ENCODE peak calls at places on chromosomes 16 and 17, in seven cellular contexts. K, H, G, U, P, E and F are unnamed samples. For H3K4me1, the result is how much of the 10 kb centered on the place peaks cover.

GRCh38 chr16:48105456-48105855 is 50.3 kb downstream of the ABCC12 start:
- DNase-seq in K (no peak), H (no peak), G (no peak), U (no peak), P (no peak), E (no peak), F (no peak)

GRCh38 chr16:89409161-89409711 is 81.1 kb downstream of the ANKRD11 start:
- DNase-seq in K (no peak), H (no peak), G (no peak), U (no peak), P (no peak), E (peak), F (peak)

GRCh38 chr16:54447606-54448440 is 161.2 kb upstream of the IRX3 start:
- DNase-seq in K (peak), H (no peak), G (no peak), U (peak), P (no peak), E (peak), F (peak)

GRCh38 chr16:66486773-66487579 is 59.9 kb downstream of the BEAN1 start:
- DNase-seq in K (no peak), H (no peak), G (no peak), U (peak), P (peak), E (peak), F (no peak)

GRCh38 chr17:68422821-68423220 is 34.5 kb downstream of the WIPI1 start:
- DNase-seq in K (no peak), H (no peak), G (no peak), U (no peak), P (no peak), E (no peak), F (no peak)

GRCh38 chr16:68548947-68549346 is 9.9 kb downstream of the ZFP90 start:
- DNase-seq in K (no peak), H (no peak), G (no peak), U (no peak), P (no peak), E (no peak), F (no peak)

GRCh38 chr16:56792960-56793359 is 63.0 kb downstream of the NUP93 start:
- DNase-seq in K (no peak), H (no peak), G (no peak), U (no peak), P (no peak), E (no peak), F (no peak)

GRCh38 chr16:80433617-80434016 is 107.2 kb upstream of the DYNLRB2 start:
- DNase-seq in K (no peak), H (no peak), G (no peak), U (peak), P (no peak), E (peak), F (peak)

GRCh38 chr17:6098466-6099180 is 28.4 kb downstream of the WSCD1 start:
- DNase-seq in K (peak), H (no peak), G (no peak), U (no peak), P (peak), E (no peak), F (no peak)

GRCh38 chr17:46201491-46201890 is 8.3 kb upstream of the KANSL1 start:
- DNase-seq in K (no peak), H (no peak), G (no peak), U (no peak), P (no peak), E (no peak), F (no peak)

GRCh38 chr17:63834431-63835166 is 7.1 kb upstream of the FTSJ3 start:
- DNase-seq in K (peak), H (no peak), G (peak), U (peak), P (peak), E (peak), F (peak)

GRCh38 chr17:61144137-61144536 is 255.5 kb upstream of the TBX2 start:
- DNase-seq in K (no peak), H (no peak), G (no peak), U (no peak), P (no peak), E (no peak), F (no peak)

GRCh38 chr16:89141884-89142267 is 29.7 kb upstream of the CDH15 start:
- DNase-seq in K (no peak), H (no peak), G (no peak), U (no peak), P (no peak), E (no peak), F (no peak)

GRCh38 chr16:48608452-48608851 is 1.5 kb downstream of the N4BP1 start:
- DNase-seq in K (no peak), H (no peak), G (peak), U (peak), P (no peak), E (peak), F (peak)

GRCh38 chr16:27230562-27230991 is 27.3 kb downstream of the KDM8 start:
- DNase-seq in K (no peak), H (no peak), G (no peak), U (no peak), P (no peak), E (no peak), F (no peak)

GRCh38 chr16:49754495-49755290 is 101.2 kb downstream of the ZNF423 start:
- DNase-seq in K (peak), H (no peak), G (no peak), U (no peak), P (no peak), E (no peak), F (no peak)

GRCh38 chr17:234163-235047 is 53.0 kb upstream of the DOC2B start:
- DNase-seq in K (no peak), H (peak), G (no peak), U (no peak), P (peak), E (no peak), F (no peak)

GRCh38 chr16:27221576-27222498 is 18.5 kb downstream of the KDM8 start:
- DNase-seq in K (no peak), H (no peak), G (no peak), U (no peak), P (no peak), E (no peak), F (no peak)

GRCh38 chr16:53053967-53054669 is 673 bp upstream of the CHD9 start:
- DNase-seq in K (no peak), H (peak), G (peak), U (no peak), P (peak), E (no peak), F (no peak)

GRCh38 chr16:27980919-27981670 is 82.4 kb downstream of the GSG1L start:
- DNase-seq in K (no peak), H (no peak), G (no peak), U (no peak), P (no peak), E (no peak), F (no peak)

GRCh38 chr16:78274771-78275170 is 175.3 kb downstream of the WWOX start:
- DNase-seq in K (no peak), H (no peak), G (no peak), U (no peak), P (no peak), E (no peak), F (no peak)

GRCh38 chr16:1788708-1789100 is 4.8 kb downstream of the IGFALS start:
- DNase-seq in K (peak), H (no peak), G (no peak), U (no peak), P (peak), E (no peak), F (no peak)

GRCh38 chr17:65055708-65056638 is 567 bp downstream of the GNA13 start:
- DNase-seq in K (peak), H (peak), G (peak), U (peak), P (peak), E (peak), F (no peak)

GRCh38 chr17:8073627-8074485 is 13.7 kb downstream of the ALOX12B start:
- DNase-seq in K (peak), H (peak), G (peak), U (no peak), P (peak), E (peak), F (no peak)

GRCh38 chr17:1089915-1090314 is 89.9 kb downstream of the ABR start:
- DNase-seq in K (no peak), H (no peak), G (no peak), U (no peak), P (no peak), E (no peak), F (no peak)

GRCh38 chr16:1290860-1291575 is 18.4 kb upstream of the UBE2I start:
- DNase-seq in K (no peak), H (no peak), G (no peak), U (no peak), P (no peak), E (no peak), F (no peak)

GRCh38 chr16:56923481-56923880 is 8.5 kb upstream of the HERPUD1 start:
- DNase-seq in K (no peak), H (no peak), G (no peak), U (no peak), P (peak), E (no peak), F (no peak)

GRCh38 chr16:64094170-64094960 is 1027.5 kb downstream of the CDH11 start:
- DNase-seq in K (no peak), H (no peak), G (no peak), U (no peak), P (no peak), E (no peak), F (no peak)

GRCh38 chr17:80296221-80296620 is 35.6 kb downstream of the RNF213 start:
- DNase-seq in K (no peak), H (peak), G (no peak), U (no peak), P (no peak), E (no peak), F (no peak)

GRCh38 chr16:23355106-23355670 is 53.1 kb downstream of the SCNN1B start:
- DNase-seq in K (no peak), H (no peak), G (no peak), U (no peak), P (peak), E (no peak), F (no peak)

GRCh38 chr16:56356276-56357241 is 68.8 kb downstream of the AMFR start:
- DNase-seq in K (peak), H (peak), G (peak), U (peak), P (peak), E (peak), F (peak)

GRCh38 chr17:65219707-65220106 is 82.5 kb downstream of the RGS9 start:
- DNase-seq in K (no peak), H (no peak), G (no peak), U (no peak), P (no peak), E (no peak), F (no peak)

GRCh38 chr16:68450741-68451140 is 2.4 kb upstream of the SMPD3 start:
- DNase-seq in K (no peak), H (no peak), G (no peak), U (no peak), P (no peak), E (no peak), F (no peak)

GRCh38 chr17:64777413-64778101 is 115.5 kb upstream of the SMURF2 start:
- DNase-seq in K (peak), H (no peak), G (peak), U (no peak), P (peak), E (no peak), F (no peak)

GRCh38 chr16:29315916-29316517 is 90.5 kb downstream of the NPIPB11 start:
- DNase-seq in K (peak), H (no peak), G (peak), U (no peak), P (peak), E (no peak), F (no peak)

GRCh38 chr17:77090476-77090875 is 50.3 kb upstream of the SEC14L1 start:
- DNase-seq in K (no peak), H (no peak), G (peak), U (no peak), P (no peak), E (no peak), F (no peak)
- H3K4me1 ChIP-seq in K (under half), H (under half), G (under half), U (under half), P (under half), E (under half), F (under half)

DNA sequence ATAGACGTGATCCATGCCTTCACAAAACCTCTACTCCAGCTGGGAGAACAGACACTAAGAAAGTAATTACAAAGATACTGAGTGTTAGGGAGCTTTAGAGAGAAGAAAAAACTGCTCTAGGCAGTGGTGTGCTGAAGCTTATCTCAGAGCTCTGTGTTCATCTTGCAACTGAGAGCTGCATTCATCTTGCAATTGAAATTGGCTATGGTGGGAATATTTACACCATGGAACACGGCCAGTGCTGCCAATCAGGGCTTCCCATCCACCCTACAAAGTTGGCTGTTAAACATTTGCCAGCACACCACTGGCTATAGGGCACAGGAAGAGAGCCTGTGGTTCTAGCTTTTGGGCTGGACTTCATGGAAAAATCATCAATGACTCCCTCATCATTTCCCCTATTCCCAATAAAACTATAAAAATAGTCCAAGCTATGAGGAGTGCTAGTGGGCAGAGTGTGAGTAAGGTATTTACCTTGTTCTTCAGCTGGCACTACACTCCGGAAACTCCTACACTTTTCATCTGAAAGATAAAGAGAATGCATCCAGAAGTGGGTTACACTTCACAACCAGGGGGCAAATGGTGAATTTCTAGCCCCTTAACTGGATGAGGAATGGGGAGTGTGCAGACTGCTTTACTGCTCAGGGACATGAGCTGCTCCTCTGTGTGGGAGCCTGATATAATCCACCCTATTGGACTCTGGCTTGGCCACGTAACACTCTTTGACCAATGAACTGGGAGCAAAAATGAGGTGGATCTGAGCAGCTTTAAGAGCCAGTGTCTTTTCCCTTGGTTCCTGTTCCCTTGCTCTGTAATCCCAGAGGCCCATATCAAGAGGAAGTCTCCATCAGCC is 11.6 kb downstream of the GSG1L2 start:
- DNase-seq in K (no peak), H (no peak), G (no peak), U (no peak), P (no peak), E (no peak), F (no peak)
- TF ChIP-seq CTCF in K (no peak), H (no peak), G (no peak), U (no peak), P (no peak), E (no peak), F (no peak)

GRCh38 chr17:48026503-48027321 is 10.9 kb downstream of the COPZ2 start:
- DNase-seq in K (peak), H (peak), G (peak), U (peak), P (peak), E (peak), F (peak)

GRCh38 chr17:48027322-48027981 is 10.1 kb downstream of the COPZ2 start:
- DNase-seq in K (peak), H (no peak), G (no peak), U (no peak), P (no peak), E (no peak), F (no peak)

GRCh38 chr17:48025040-48025903 is 12.3 kb downstream of the COPZ2 start:
- DNase-seq in K (peak), H (peak), G (peak), U (peak), P (peak), E (peak), F (peak)

GRCh38 chr17:48024149-48025039 is 13.2 kb downstream of the COPZ2 start:
- DNase-seq in K (peak), H (peak), G (no peak), U (peak), P (peak), E (peak), F (peak)

DNA sequence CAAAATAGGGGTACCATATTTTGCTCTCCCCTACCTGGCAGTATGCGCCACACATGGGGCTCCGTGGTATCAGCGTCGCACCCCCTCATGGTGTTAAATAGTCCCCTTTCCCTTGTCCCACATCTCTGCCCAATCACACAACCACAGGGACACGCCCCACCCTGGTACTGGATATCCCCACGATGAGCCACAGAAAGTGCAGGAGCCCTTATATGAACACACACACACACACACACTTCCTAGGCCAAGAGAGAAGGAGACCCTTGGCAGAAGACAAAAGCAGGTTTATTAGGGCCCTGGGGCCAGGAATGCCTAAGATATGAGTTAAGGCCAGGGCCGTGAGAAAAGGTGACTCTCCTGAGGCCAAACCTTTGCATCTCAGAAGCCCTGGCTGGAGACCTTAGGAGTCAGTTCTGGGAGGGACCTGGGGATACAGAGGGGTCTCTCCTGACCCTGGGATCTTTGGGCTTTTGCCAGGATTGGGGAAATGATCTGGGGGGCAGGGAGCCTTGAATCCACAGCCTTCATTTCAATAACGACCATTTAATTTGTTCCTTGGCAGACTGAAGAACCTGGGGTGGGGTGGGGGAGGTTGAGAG is 11.6 kb downstream of the COPZ2 start:
- DNase-seq in K (no peak), H (no peak), G (no peak), U (peak), P (no peak), E (peak), F (peak)
- H3K27ac ChIP-seq in K (no peak), H (no peak), G (no peak), U (peak), P (peak), E (peak), F (peak)

DNA sequence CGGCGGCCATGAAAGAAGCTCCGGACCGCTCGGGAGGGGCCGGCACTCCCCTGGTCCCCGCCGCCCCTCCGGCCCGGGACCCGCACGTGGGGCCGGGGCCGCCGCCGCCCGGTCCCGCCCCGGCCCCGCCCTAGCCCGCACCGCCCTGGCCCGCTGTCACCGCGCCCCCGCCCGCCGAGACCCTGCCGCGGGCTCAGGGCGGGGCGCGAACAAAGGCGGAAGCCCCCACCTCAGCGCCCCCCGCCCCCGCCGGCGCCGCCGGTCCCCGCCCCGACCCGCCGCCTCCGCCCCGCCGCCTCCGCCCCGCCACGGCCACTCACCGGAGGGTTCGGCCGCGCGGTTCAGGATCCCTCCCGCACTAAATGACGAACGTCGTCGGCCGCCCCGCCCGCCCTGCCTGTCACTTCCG is at the start of gene ARHGDIA:
- DNase-seq in K (no peak), H (no peak), G (no peak), U (no peak), P (no peak), E (no peak), F (no peak)
- H3K4me1 ChIP-seq in K (under half), H (under half), G (half or more), U (under half), P (half or more), E (under half), F (under half)

DNA sequence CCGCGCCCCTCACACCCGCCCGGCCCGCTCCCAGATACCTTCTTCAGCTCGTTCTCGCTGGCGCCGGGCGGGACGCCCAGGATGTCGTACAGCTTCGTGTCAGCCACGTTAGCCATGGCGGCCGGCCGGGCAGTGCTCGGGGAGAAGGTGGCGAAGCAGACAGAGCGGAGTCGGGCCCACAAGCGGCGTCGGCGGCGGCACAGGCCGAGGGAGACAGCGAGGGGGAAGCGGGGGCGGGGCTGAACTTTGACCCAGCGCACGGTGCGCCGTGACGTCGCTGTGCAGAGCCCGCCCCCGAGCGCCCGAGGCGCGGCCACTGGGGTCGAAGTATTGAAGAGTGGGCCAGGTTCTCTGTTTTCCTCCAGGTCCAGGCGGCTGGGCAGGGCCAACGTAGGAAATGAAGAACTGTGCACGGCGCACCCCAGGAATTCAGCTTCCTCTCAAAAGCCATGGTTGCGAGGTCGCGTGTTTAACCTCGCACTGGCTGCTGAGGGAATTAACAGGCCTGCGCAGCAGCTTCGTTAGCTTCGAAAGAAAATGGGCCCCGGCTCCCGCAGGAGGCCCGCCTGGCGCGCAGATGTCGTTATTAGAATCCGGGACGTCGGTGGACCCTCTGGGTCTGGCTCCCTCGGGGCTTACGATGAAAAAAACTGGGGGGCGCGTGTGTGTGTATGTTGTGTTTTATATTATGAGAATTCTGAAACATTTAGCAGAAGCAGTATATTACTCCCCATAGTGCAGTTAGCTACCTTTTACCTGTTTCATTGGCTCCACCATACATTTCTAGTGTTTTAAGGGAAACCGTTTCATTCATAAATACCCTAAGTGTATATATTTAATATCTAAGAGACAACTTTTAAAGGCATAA is at the start of gene DNAJA2:
- DNase-seq in K (peak), H (peak), G (peak), U (peak), P (peak), E (peak), F (peak)
- TF ChIP-seq CTCF in K (no peak), H (no peak), G (no peak), U (no peak), P (no peak), E (no peak), F (no peak)